ENCODE peak calls at places on chromosomes 1 and 21, in four cellular contexts. X is uterus, J is T-helper 9 cell, W is AG08396. B is an unnamed sample.

GRCh38 chr1:193730017-193730416 is 543.6 kb upstream of the B3GALT2 start:
- DNase-seq in X (no peak), J (no peak), W (no peak), B (no peak)

GRCh38 chr1:226642421-226642820 is 93.9 kb downstream of the STUM start:
- DNase-seq in X (peak; percentile 15), J (no peak), W (no peak), B (no peak)

GRCh38 chr1:243713470-243714186 is 136.4 kb downstream of the AKT3 start:
- DNase-seq in X (peak; percentile 49), J (no peak), W (no peak), B (no peak)

GRCh38 chr1:1426961-1427934 is 6.2 kb upstream of the ANKRD65 start:
- DNase-seq in X (no peak), J (no peak), W (peak; percentile 72), B (no peak)

GRCh38 chr1:217048104-217048707 is 325.0 kb upstream of the ESRRG start:
- DNase-seq in X (no peak), J (no peak), W (no peak), B (peak; percentile 4)

GRCh38 chr1:74729741-74730478 is 2.9 kb downstream of the CRYZ start:
- DNase-seq in X (no peak), J (no peak), W (peak; percentile 29), B (no peak)

GRCh38 chr1:109466440-109467300 is at the start of gene SYPL2:
- DNase-seq in X (peak; percentile 71), J (no peak), W (peak; percentile 70), B (no peak)

GRCh38 chr1:150464422-150464826 is 22.8 kb upstream of the TARS2 start:
- DNase-seq in X (peak; percentile 60), J (peak; percentile 58), W (peak; percentile 69), B (peak; percentile 69)

GRCh38 chr1:225695578-225696332 is 42.8 kb upstream of the ENAH start:
- DNase-seq in X (no peak), J (no peak), W (no peak), B (no peak)

GRCh38 chr1:109193653-109194590 is 19.8 kb upstream of the SARS1 start:
- DNase-seq in X (no peak), J (peak; percentile 31), W (peak; percentile 23), B (peak; percentile 64)

GRCh38 chr1:116193768-116194167 is 82.6 kb downstream of the MAB21L3 start:
- DNase-seq in X (no peak), J (no peak), W (no peak), B (no peak)

GRCh38 chr1:159889821-159890252 is 10.1 kb downstream of the CFAP45 start:
- DNase-seq in X (peak; percentile 54), J (no peak), W (peak; percentile 84), B (peak; percentile 75)

GRCh38 chr1:36807262-36807661 is 227.1 kb downstream of the GRIK3 start:
- DNase-seq in X (no peak), J (no peak), W (no peak), B (no peak)

GRCh38 chr1:9849691-9850441 is 26.1 kb upstream of the CLSTN1 start:
- DNase-seq in X (no peak), J (no peak), W (no peak), B (peak; percentile 74)

GRCh38 chr21:45421071-45421845 is 16.3 kb downstream of the COL18A1 start:
- DNase-seq in X (no peak), J (no peak), W (no peak), B (no peak)

GRCh38 chr1:47223921-47224675 is 7.9 kb downstream of the TAL1 start:
- DNase-seq in X (peak; percentile 9), J (no peak), W (no peak), B (no peak)

GRCh38 chr1:218259800-218260199 is 25.3 kb upstream of the RRP15 start:
- DNase-seq in X (no peak), J (no peak), W (no peak), B (peak; percentile 5)

GRCh38 chr1:53580009-53580400 is 120.8 kb downstream of the DMRTB1 start:
- DNase-seq in X (no peak), J (no peak), W (no peak), B (no peak)

GRCh38 chr1:201731142-201731541 is 97.8 kb upstream of the IPO9 start:
- DNase-seq in X (no peak), J (no peak), W (no peak), B (no peak)

GRCh38 chr1:216721878-216722277 is 1.4 kb downstream of the ESRRG start:
- DNase-seq in X (no peak), J (no peak), W (no peak), B (no peak)

GRCh38 chr1:178510155-178510554 is 2.8 kb upstream of the TEX35 start:
- DNase-seq in X (no peak), J (no peak), W (no peak), B (no peak)

GRCh38 chr1:59638172-59638800 is 176.5 kb upstream of the HOOK1 start:
- DNase-seq in X (peak; percentile 31), J (no peak), W (peak; percentile 70), B (no peak)

GRCh38 chr1:115295904-115296696 is 41.9 kb downstream of the NGF start:
- DNase-seq in X (no peak), J (no peak), W (no peak), B (no peak)

GRCh38 chr1:160284220-160284781 is 632 bp downstream of the PEX19 start:
- DNase-seq in X (no peak), J (no peak), W (peak; percentile 64), B (no peak)